ENCODE peak calls at places on chromosomes 5 and 9, in six cellular contexts. S is cardiac muscle cell, W is colonic mucosa, Q is WTC11, G is astrocyte of the spinal cord, Z is NCI-H1417. H is an unnamed sample.

GRCh38 chr5:4699592-4699991 is 440.5 kb upstream of the ADAMTS16 start:
- DNase-seq in S (no peak), W (no peak), Q (no peak), G (no peak), Z (no peak), H (no peak)

GRCh38 chr9:133728856-133729645 is 9.1 kb downstream of the SARDH start:
- DNase-seq in S (no peak), W (no peak), Q (no peak), G (no peak), Z (no peak), H (no peak)

GRCh38 chr9:136119259-136120118 is 814 bp upstream of the TMEM250 start:
- DNase-seq in S (peak; percentile 53), W (peak; percentile 51), Q (peak; percentile 55), G (peak; percentile 27), Z (no peak), H (no peak)

GRCh38 chr5:143807401-143807800 is 4.6 kb upstream of the HMHB1 start:
- DNase-seq in S (no peak), W (no peak), Q (no peak), G (no peak), Z (no peak), H (no peak)

GRCh38 chr5:7876867-7877266 is 7.9 kb downstream of the MTRR start:
- DNase-seq in S (peak; percentile 32), W (no peak), Q (no peak), G (peak; percentile 51), Z (no peak), H (no peak)

GRCh38 chr9:127112056-127112455 is 10.4 kb downstream of the ANGPTL2 start:
- DNase-seq in S (peak; percentile 23), W (no peak), Q (peak; percentile 92), G (no peak), Z (no peak), H (no peak)

GRCh38 chr5:30324083-30324482 is 869.4 kb upstream of the CDH6 start:
- DNase-seq in S (no peak), W (no peak), Q (peak; percentile 48), G (no peak), Z (no peak), H (no peak)

GRCh38 chr5:9188131-9188530 is 357.7 kb downstream of the SEMA5A start:
- DNase-seq in S (peak; percentile 44), W (no peak), Q (no peak), G (peak; percentile 92), Z (no peak), H (no peak)

GRCh38 chr5:40383719-40384651 is 295.7 kb upstream of the PTGER4 start:
- DNase-seq in S (peak; percentile 64), W (no peak), Q (no peak), G (no peak), Z (no peak), H (no peak)

GRCh38 chr9:14418262-14419200 is 104.6 kb upstream of the NFIB start:
- DNase-seq in S (peak; percentile 49), W (no peak), Q (no peak), G (no peak), Z (no peak), H (no peak)

GRCh38 chr9:16431666-16432065 is 438.8 kb downstream of the BNC2 start:
- DNase-seq in S (no peak), W (no peak), Q (no peak), G (no peak), Z (no peak), H (no peak)

GRCh38 chr9:21672140-21672539 is 130.3 kb upstream of the MTAP start:
- DNase-seq in S (no peak), W (no peak), Q (no peak), G (no peak), Z (no peak), H (no peak)

GRCh38 chr5:176849611-176850227 is 39.4 kb downstream of the UNC5A start:
- DNase-seq in S (no peak), W (no peak), Q (no peak), G (no peak), Z (no peak), H (no peak)

GRCh38 chr5:55702612-55703345 is 9.3 kb downstream of the SLC38A9 start:
- DNase-seq in S (no peak), W (no peak), Q (no peak), G (no peak), Z (no peak), H (no peak)

GRCh38 chr9:25602366-25603044 is 75.7 kb downstream of the TUSC1 start:
- DNase-seq in S (no peak), W (peak; percentile 32), Q (no peak), G (no peak), Z (no peak), H (no peak)

GRCh38 chr5:52693279-52693678 is 94.4 kb upstream of the ITGA1 start:
- DNase-seq in S (peak; percentile 67), W (peak; percentile 35), Q (peak; percentile 33), G (peak; percentile 31), Z (no peak), H (no peak)

GRCh38 chr5:99900302-99900811 is 634.8 kb upstream of the FAM174A start:
- DNase-seq in S (no peak), W (no peak), Q (no peak), G (peak; percentile 87), Z (peak; percentile 85), H (no peak)

GRCh38 chr9:8627944-8628679 is 828.5 kb upstream of the DMAC1 start:
- DNase-seq in S (no peak), W (no peak), Q (no peak), G (peak; percentile 2), Z (peak; percentile 73), H (no peak)

GRCh38 chr5:154403234-154403633 is 42.6 kb upstream of the SAP30L start:
- DNase-seq in S (no peak), W (no peak), Q (no peak), G (no peak), Z (no peak), H (no peak)

GRCh38 chr9:112180387-112180881 is 5.3 kb upstream of the SUSD1 start:
- DNase-seq in S (no peak), W (no peak), Q (no peak), G (no peak), Z (no peak), H (no peak)

GRCh38 chr9:98873535-98874432 is 66.3 kb downstream of the GALNT12 start:
- DNase-seq in S (peak; percentile 76), W (no peak), Q (no peak), G (peak; percentile 31), Z (no peak), H (no peak)

GRCh38 chr5:169122951-169123350 is 178.0 kb downstream of the SLIT3 start:
- DNase-seq in S (no peak), W (no peak), Q (no peak), G (no peak), Z (no peak), H (no peak)

GRCh38 chr5:61805101-61805500 is 473.0 kb downstream of the ZSWIM6 start:
- DNase-seq in S (peak; percentile 5), W (no peak), Q (no peak), G (peak; percentile 78), Z (no peak), H (no peak)

GRCh38 chr5:55030676-55031445 is 6.8 kb downstream of the GZMK start:
- DNase-seq in S (no peak), W (no peak), Q (no peak), G (peak; percentile 58), Z (no peak), H (no peak)

GRCh38 chr5:132380047-132380446 is 10.5 kb downstream of the SLC22A5 start:
- DNase-seq in S (no peak), W (no peak), Q (no peak), G (no peak), Z (no peak), H (no peak)

GRCh38 chr5:147168578-147169327 is 66.1 kb upstream of the STK32A start:
- DNase-seq in S (peak; percentile 38), W (no peak), Q (no peak), G (peak; percentile 58), Z (no peak), H (no peak)

GRCh38 chr9:117414220-117414905 is 494 bp downstream of the ASTN2 start:
- DNase-seq in S (peak; percentile 12), W (no peak), Q (peak; percentile 56), G (no peak), Z (no peak), H (no peak)

GRCh38 chr9:130755377-130756007 is 61.9 kb downstream of the EXOSC2 start:
- DNase-seq in S (no peak), W (no peak), Q (no peak), G (no peak), Z (no peak), H (no peak)

GRCh38 chr9:136297016-136297691 is 6.7 kb downstream of the CCDC187 start:
- DNase-seq in S (no peak), W (peak; percentile 75), Q (no peak), G (no peak), Z (peak; percentile 24), H (no peak)

H was measured in stimulated activated CD8-positive, alpha-beta memory T cell treated with anti-CD3 and anti-CD28 coated beads, Interleukin-7, amount 100 ng/mL, for 1 hour.